ENCODE peak calls at places on chromosomes 3 and 15, in seven cellular contexts. U is left ventricle myocardium inferior, P is DND-41, W is aorta, A is stomach, L is A673, M is HCT116. B is an unnamed sample. For H3K4me1, the result is how much of the 10 kb centered on the place peaks cover.

GRCh38 chr3:170437696-170438407 is 19.2 kb downstream of the CLDN11 start:
- DNase-seq in L (no peak), M (no peak), U (no peak), P (no peak), A (no peak), W (no peak), B (no peak)

GRCh38 chr15:57994468-57995154 is 70.9 kb downstream of the ALDH1A2 start:
- DNase-seq in U (no peak), P (no peak), L (no peak), M (no peak), W (no peak), A (no peak), B (no peak)

GRCh38 chr3:29181872-29182271 is 99.0 kb upstream of the RBMS3 start:
- DNase-seq in L (peak), P (no peak), W (no peak), M (no peak), U (no peak), A (no peak), B (no peak)

GRCh38 chr3:23764407-23764806 is 41.3 kb upstream of the UBE2E1 start:
- DNase-seq in M (no peak), U (no peak), W (no peak), P (no peak), L (no peak), A (no peak), B (no peak)

GRCh38 chr15:63061971-63062370 is 19.4 kb downstream of the TPM1 start:
- DNase-seq in P (no peak), L (no peak), A (no peak), U (no peak), W (no peak), M (no peak), B (no peak)

GRCh38 chr15:99434506-99435137 is 131.2 kb upstream of the MEF2A start:
- DNase-seq in P (no peak), A (peak), L (no peak), U (no peak), M (no peak), W (peak), B (no peak)

GRCh38 chr3:134449277-134449676 is 36.5 kb downstream of the ANAPC13 start:
- DNase-seq in A (peak), L (peak), W (no peak), U (no peak), P (no peak), M (no peak), B (peak)

GRCh38 chr3:107988464-107989156 is 102.2 kb downstream of the CD47 start:
- DNase-seq in A (peak), W (peak), P (no peak), L (peak), U (peak), M (no peak), B (no peak)

GRCh38 chr3:138434875-138435772 is 708 bp downstream of the ESYT3 start:
- DNase-seq in P (no peak), L (no peak), M (no peak), U (no peak), W (peak), A (no peak), B (no peak)

GRCh38 chr3:67481126-67481525 is 173.3 kb downstream of the SUCLG2 start:
- DNase-seq in L (no peak), U (no peak), P (no peak), W (no peak), A (no peak), M (no peak), B (no peak)

GRCh38 chr3:64501298-64501906 is 186.4 kb downstream of the ADAMTS9 start:
- DNase-seq in W (no peak), P (no peak), A (no peak), L (no peak), M (no peak), U (no peak), B (no peak)

GRCh38 chr3:98812851-98813374 is 49.8 kb downstream of the ST3GAL6 start:
- DNase-seq in W (no peak), U (no peak), M (no peak), P (no peak), A (peak), L (peak), B (no peak)

GRCh38 chr3:115693868-115694267 is 70.6 kb downstream of the GAP43 start:
- DNase-seq in P (no peak), A (no peak), L (no peak), U (no peak), M (no peak), W (no peak), B (no peak)

DNA sequence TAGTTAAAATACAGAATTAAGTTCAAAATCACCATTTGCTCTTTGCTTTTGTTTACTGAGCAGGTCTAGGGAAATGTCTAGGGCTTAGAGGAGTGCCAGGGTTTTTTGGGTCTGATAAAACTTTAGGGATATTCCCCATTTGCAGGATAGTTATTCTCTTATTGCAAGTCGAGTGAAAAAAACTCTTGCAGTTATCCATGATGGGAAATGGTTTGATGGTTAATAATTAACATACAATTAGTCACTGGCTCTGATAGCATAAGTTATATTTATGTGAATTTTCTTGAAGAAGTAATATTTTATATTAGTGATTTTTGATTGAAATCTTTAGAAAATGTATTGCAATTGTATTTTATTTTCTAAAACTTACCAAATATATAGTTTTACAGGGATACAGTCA is 47.2 kb downstream of the TCF12 start:
- DNase-seq in P (no peak), A (no peak), W (no peak), U (no peak), M (no peak), L (no peak), B (no peak)
- H3K4me1 ChIP-seq in P (half or more), A (under half), W (under half), U (half or more), M (under half), L (under half), B (under half)

GRCh38 chr3:58044656-58045055 is 36.4 kb downstream of the FLNB start:
- DNase-seq in U (no peak), M (no peak), L (no peak), P (no peak), A (no peak), W (no peak), B (no peak)

GRCh38 chr3:58043933-58044332 is 35.7 kb downstream of the FLNB start:
- DNase-seq in W (no peak), L (no peak), M (no peak), A (no peak), P (no peak), U (no peak), B (no peak)

GRCh38 chr3:58042947-58043707 is 34.9 kb downstream of the FLNB start:
- DNase-seq in W (no peak), P (no peak), A (no peak), L (no peak), U (no peak), M (no peak), B (no peak)

GRCh38 chr3:58047806-58048205 is 39.6 kb downstream of the FLNB start:
- DNase-seq in W (no peak), L (no peak), M (no peak), P (no peak), A (no peak), U (no peak), B (no peak)

GRCh38 chr3:58045084-58045483 is 36.9 kb downstream of the FLNB start:
- DNase-seq in A (no peak), L (no peak), P (no peak), M (no peak), W (no peak), U (no peak), B (no peak)
- H3K4me1 ChIP-seq in A (under half), L (under half), P (under half), M (half or more), W (under half), U (half or more), B (half or more)

GRCh38 chr3:71088019-71088711 is 495.4 kb downstream of the FOXP1 start:
- DNase-seq in P (no peak), U (no peak), W (no peak), A (no peak), L (no peak), M (no peak), B (no peak)

GRCh38 chr3:71087109-71088018 is 496.2 kb downstream of the FOXP1 start:
- DNase-seq in L (no peak), P (no peak), M (no peak), U (no peak), W (no peak), A (no peak), B (no peak)

GRCh38 chr3:71088742-71089141 is 494.8 kb downstream of the FOXP1 start:
- DNase-seq in A (no peak), M (no peak), U (no peak), L (no peak), W (no peak), P (no peak), B (no peak)

GRCh38 chr3:71090207-71090606 is 493.3 kb downstream of the FOXP1 start:
- DNase-seq in A (no peak), L (no peak), W (no peak), P (no peak), U (no peak), M (no peak), B (no peak)

DNA sequence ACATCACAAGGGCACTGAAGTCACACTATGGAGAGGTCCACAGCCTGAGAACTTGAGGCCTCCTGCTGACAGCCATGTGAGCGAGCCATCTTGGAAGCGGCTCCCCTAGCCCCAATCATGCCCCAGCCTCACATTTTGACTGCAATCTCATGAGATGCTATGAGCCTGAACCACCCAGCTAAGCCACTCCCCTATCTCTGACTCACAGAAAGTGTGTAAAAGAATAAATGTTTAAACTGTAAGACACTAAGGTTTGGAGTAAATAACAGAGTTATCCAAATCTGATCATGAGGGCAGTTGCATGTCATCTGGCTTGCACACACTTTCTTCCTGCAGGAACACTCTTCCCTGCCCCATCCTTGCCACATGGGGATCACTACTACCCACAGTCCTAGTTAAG is 494.3 kb downstream of the FOXP1 start:
- DNase-seq in M (no peak), P (no peak), L (no peak), U (no peak), W (no peak), A (no peak), B (no peak)
- H3K4me1 ChIP-seq in M (under half), P (under half), L (under half), U (under half), W (under half), A (under half), B (half or more)

GRCh38 chr3:146471012-146471411 is 1.7 kb upstream of the PLSCR2 start:
- DNase-seq in P (no peak), U (no peak), L (no peak), W (no peak), A (no peak), M (no peak), B (no peak)

GRCh38 chr3:146470424-146470990 is 1.1 kb upstream of the PLSCR2 start:
- DNase-seq in P (no peak), M (no peak), L (no peak), U (no peak), W (no peak), A (no peak), B (no peak)

GRCh38 chr3:146468234-146468931 is 978 bp downstream of the PLSCR2 start:
- DNase-seq in M (no peak), L (no peak), W (peak), P (no peak), U (no peak), A (no peak), B (no peak)

GRCh38 chr3:146466596-146466995 is 2.8 kb downstream of the PLSCR2 start:
- DNase-seq in A (no peak), P (no peak), M (no peak), L (no peak), U (no peak), W (no peak), B (no peak)

DNA sequence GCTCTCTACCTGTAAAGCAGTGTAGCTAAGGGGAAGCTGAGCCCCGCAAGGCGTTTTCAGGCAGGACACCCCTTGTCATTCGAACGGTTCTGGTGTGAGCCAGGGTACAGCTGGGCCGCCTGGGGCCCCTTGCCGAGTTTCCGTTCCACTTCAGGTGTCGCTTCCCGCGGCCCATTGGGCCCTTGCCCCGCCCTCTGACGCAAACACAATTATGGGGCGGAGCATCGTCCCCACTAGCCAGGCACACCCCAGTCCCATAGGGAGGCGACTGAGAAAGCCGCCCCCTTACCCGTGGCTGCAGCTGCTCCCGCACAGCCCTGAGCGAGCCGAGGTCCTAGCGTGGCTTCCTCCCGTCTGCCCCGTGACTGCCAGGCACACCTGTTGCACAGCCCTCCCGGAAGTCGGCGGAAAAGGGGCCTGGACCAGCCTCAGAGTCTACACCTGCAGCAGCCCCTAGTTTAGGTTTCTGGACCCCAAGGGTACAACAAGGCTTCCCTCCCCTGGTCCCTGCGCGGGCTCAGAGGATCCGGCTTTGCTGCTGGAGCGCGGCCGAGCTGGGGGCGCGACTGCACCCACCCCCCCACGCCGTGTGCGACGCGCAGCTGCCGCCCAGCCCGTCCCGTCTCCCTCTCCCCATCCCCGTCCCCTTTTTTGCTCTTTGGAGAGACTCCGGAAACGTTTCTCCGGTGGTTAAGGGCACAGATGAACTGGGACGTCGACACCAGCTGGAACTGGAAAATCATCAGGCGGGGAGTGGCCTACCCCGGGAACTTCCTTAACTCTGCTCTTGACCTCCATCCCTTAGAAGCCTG is at the start of gene PLSCR2:
- DNase-seq in M (no peak), U (peak), W (peak), A (peak), L (peak), P (no peak), B (no peak)
- H3K4me1 ChIP-seq in M (under half), U (under half), W (under half), A (under half), L (under half), P (under half), B (under half)

DNA sequence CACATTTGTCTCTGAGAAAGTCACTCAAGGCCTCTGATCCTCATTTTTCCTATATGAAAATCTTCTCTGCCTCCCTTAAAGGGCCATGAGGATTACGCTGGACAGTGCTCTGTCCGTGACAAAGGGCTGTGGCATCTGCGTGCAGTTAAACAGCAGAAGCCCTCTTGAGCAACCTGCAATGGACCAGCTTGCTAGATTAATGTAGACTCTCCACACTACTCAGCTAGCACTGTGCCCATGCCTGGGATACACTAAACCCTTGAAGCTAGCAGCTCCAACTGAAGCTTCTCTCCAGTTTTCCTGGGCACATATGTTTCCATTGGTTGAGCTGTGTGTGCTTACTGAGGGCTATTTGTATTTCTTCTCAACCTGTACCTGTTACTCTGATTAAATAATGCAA is 303.8 kb downstream of the RPLP1 start:
- DNase-seq in W (no peak), L (no peak), P (no peak), U (no peak), M (no peak), A (no peak), B (peak)
- H3K4me1 ChIP-seq in W (under half), L (under half), P (half or more), U (under half), M (under half), A (under half), B (under half)

DNA sequence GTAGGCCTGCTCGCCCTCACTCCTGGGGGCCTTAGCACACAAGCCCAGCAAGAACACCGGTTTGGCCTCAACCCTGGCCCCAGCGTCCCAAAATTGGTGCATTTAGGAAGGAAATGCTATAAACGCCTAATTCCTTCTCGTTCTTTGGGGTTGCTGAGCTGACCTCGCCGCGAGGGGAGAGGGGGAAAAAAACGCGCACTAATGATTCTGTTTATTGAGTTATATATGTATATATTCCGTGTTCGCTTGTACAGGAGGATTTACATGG is 3.9 kb downstream of the FEZF2 start:
- DNase-seq in W (no peak), L (no peak), A (no peak), U (no peak), P (no peak), M (no peak), B (no peak)
- H3K4me1 ChIP-seq in W (under half), L (under half), A (under half), U (half or more), P (under half), M (under half), B (half or more)

B was measured in esophagus muscularis mucosa.